ENCODE peak calls at places on chromosomes 5 and 9, in four cellular contexts. A is endothelial cell of umbilical vein, F is keratinocyte, V is PC-3. N is an unnamed sample.

GRCh38 chr9:7871977-7872730 is 72.6 kb upstream of the DMAC1 start:
- DNase-seq in A (no peak), F (no peak), V (no peak), N (no peak)

GRCh38 chr9:106927916-106928315 is 65.0 kb downstream of the ZNF462 start:
- DNase-seq in A (no peak), F (no peak), V (no peak), N (peak)

GRCh38 chr5:118529361-118530154 is 458.8 kb downstream of the DTWD2 start:
- DNase-seq in A (no peak), F (no peak), V (no peak), N (no peak)

GRCh38 chr9:88106492-88106891 is 31.8 kb downstream of the SPATA31C2 start:
- DNase-seq in A (no peak), F (no peak), V (peak), N (peak)

GRCh38 chr9:86614871-86615849 is 260.9 kb upstream of the TUT7 start:
- DNase-seq in A (no peak), F (no peak), V (peak), N (no peak)

GRCh38 chr5:12615141-12615820 is 711.0 kb upstream of the CTNND2 start:
- DNase-seq in A (no peak), F (no peak), V (peak), N (no peak)

GRCh38 chr5:58447231-58447630 is 12.7 kb downstream of the PLK2 start:
- DNase-seq in A (no peak), F (no peak), V (no peak), N (no peak)

GRCh38 chr5:124902097-124902821 is 155.8 kb upstream of the ZNF608 start:
- DNase-seq in A (peak), F (no peak), V (no peak), N (no peak)

GRCh38 chr5:178434851-178435250 is 155.3 kb downstream of the COL23A1 start:
- DNase-seq in A (no peak), F (no peak), V (no peak), N (peak)

GRCh38 chr5:122312670-122312988 is 592 bp downstream of the SNCAIP start:
- DNase-seq in A (no peak), F (no peak), V (no peak), N (peak)

GRCh38 chr5:180162304-180162661 is 46.7 kb downstream of the RASGEF1C start:
- DNase-seq in A (no peak), F (no peak), V (no peak), N (no peak)

GRCh38 chr5:180160215-180160614 is 48.8 kb downstream of the RASGEF1C start:
- DNase-seq in A (no peak), F (no peak), V (no peak), N (peak)

GRCh38 chr5:180160822-180161221 is 48.2 kb downstream of the RASGEF1C start:
- DNase-seq in A (no peak), F (no peak), V (no peak), N (peak)

GRCh38 chr5:180159756-180160155 is 49.3 kb downstream of the RASGEF1C start:
- DNase-seq in A (no peak), F (no peak), V (no peak), N (peak)

GRCh38 chr5:180161420-180162303 is 47.3 kb downstream of the RASGEF1C start:
- DNase-seq in A (no peak), F (no peak), V (no peak), N (peak)
- TF ChIP-seq CTCF in A (no peak), F (no peak), V (no peak), N (peak)

GRCh38 chr5:142821027-142821732 is 51.0 kb downstream of the ARHGAP26 start:
- DNase-seq in A (no peak), F (no peak), V (peak), N (no peak)
- H3K4me2 ChIP-seq in A (no peak), F (no peak), V (peak), N (no peak)

DNA sequence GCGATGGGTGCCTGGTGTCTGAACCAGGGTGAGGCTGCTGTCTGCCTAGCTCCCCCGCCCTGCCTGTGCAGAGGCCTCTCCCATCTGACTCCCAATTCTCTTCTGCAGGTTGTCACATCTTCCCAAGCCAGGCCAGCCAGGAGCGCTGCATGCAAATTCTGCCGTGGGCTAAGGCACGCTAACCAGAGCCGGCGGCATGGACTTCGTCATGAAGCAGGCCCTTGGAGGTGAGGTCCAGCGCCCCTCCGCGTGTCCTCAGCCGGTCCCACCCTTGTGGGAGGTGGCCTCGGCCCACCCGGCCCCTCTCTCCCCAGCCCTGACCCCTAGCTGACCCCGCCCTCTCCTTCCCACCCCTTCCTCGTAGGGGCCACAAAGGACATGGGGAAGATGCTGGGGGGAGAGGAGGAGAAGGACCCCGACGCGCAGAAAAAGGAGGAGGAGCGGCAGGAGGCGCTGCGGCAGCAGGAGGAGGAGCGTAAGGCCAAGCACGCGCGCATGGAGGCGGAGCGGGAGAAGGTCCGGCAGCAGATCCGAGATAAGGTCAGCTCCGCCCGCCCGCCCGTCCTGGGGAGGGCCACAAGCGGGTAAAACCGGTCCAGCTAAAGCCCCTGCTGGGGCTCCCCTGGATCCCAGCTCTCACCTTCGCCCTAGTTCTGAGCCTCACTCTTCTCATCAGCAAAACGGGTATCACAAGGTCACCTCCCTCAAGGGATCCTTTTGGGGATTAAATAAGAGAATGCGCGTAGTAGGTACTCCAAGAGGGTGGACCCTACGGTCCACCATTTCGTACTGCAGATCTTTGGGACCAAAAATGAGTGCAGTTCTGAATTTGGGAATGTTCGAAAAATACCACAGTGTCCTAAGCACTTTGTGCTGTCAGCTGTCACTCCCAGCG is 7.4 kb downstream of the CPLX2 start:
- DNase-seq in A (no peak), F (no peak), V (no peak), N (peak)
- TF ChIP-seq CTCF in A (no peak), F (no peak), V (no peak), N (no peak)

DNA sequence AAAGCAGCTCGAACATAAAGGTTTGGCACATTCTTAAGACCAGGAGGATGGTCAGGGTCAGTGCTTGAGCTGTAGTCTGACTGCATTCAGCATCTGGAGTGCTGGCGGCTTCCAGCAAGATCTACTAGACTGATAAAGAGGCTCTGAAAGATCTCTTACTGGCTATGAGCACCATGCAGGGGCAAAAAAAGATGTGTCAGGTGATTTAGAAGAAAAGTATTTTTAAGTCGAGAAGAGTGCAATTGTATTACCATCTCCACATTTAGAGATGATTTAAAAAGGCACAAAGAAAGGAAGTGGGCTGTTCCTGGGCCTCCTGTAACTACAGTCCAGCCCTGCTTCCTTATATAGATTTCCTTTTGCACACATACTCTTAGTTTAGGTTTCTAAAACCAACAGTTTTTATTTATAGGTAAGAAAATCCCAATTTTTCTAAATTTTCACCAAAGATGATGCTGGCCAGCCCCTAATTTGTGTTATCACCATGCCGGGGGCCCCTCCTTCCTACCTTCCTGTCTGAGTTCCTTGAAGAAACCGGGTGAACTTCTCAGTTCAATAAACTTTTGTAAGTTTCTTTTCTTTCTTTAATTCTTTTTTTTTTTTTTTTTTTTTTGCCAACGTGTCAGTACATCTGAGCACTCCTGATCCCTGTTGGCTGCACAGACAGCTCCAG is 65.9 kb upstream of the PLPP1 start:
- DNase-seq in A (peak), F (no peak), V (peak), N (peak)
- H3K4me2 ChIP-seq in A (peak), F (peak), V (peak), N (peak)

GRCh38 chr5:133421806-133422205 is 190.5 kb downstream of the FSTL4 start:
- DNase-seq in A (no peak), F (no peak), V (no peak), N (no peak)

GRCh38 chr5:133420440-133421301 is 191.7 kb downstream of the FSTL4 start:
- DNase-seq in A (no peak), F (no peak), V (no peak), N (no peak)

GRCh38 chr5:133423031-133423617 is 189.2 kb downstream of the FSTL4 start:
- DNase-seq in A (no peak), F (peak), V (no peak), N (no peak)

GRCh38 chr5:133423618-133424282 is 188.6 kb downstream of the FSTL4 start:
- DNase-seq in A (peak), F (peak), V (peak), N (peak)

DNA sequence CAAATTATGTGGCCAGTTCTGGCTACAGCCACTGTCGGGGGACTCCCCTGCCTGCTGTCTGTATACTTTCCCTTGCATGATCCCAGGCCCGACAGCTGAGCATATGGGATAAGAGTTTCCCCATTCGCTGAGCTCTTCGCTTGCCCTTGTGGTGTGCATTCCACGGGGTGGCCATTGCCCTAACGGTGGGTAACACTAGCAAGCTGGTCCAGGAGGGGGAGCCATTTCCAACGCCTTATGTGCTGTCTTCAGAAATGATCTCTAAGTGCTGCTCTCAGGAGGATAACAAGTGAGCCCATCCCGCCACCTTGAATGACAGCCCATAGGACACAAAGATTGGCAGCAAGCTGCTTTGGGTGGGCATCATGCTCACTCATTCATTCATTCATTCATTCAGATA is 190.9 kb downstream of the FSTL4 start:
- DNase-seq in A (peak), F (no peak), V (peak), N (no peak)
- TF ChIP-seq CTCF in A (peak), F (peak), V (peak), N (peak)

N was measured in osteoblast.